ENCODE peak calls at places on chromosomes 5 and 9, in seven cellular contexts. P is vagina, L is uterus, M is heart left ventricle, H is spleen, D is adrenal gland, I is stomach. X is an unnamed sample.

GRCh38 chr5:97778451-97778850 is 595.4 kb upstream of the RIOK2 start:
- DNase-seq in P (no peak), L (no peak), M (no peak), H (no peak), D (no peak), I (no peak), X (no peak)

GRCh38 chr9:38153910-38154291 is 84.9 kb upstream of the SHB start:
- DNase-seq in P (no peak), L (no peak), M (no peak), H (no peak), D (no peak), I (no peak), X (no peak)

GRCh38 chr5:71684309-71684708 is 34.8 kb upstream of the CARTPT start:
- DNase-seq in P (no peak), L (no peak), M (no peak), H (no peak), D (no peak), I (no peak), X (no peak)

GRCh38 chr5:64497390-64497789 is 8.4 kb upstream of the RGS7BP start:
- DNase-seq in P (no peak), L (no peak), M (no peak), H (no peak), D (no peak), I (no peak), X (no peak)

GRCh38 chr9:114919611-114920010 is 10.8 kb downstream of the TNFSF8 start:
- DNase-seq in P (no peak), L (no peak), M (no peak), H (no peak), D (no peak), I (no peak), X (no peak)

GRCh38 chr5:175548899-175549311 is 70.5 kb downstream of the SFXN1 start:
- DNase-seq in P (no peak), L (no peak), M (no peak), H (no peak), D (no peak), I (no peak), X (no peak)

GRCh38 chr9:134945509-134946275 is 28.0 kb upstream of the FCN1 start:
- DNase-seq in P (no peak), L (no peak), M (no peak), H (no peak), D (no peak), I (no peak), X (no peak)

GRCh38 chr5:15004506-15004905 is 132.9 kb upstream of the ANKH start:
- DNase-seq in P (no peak), L (no peak), M (no peak), H (no peak), D (no peak), I (no peak), X (no peak)

GRCh38 chr9:14175778-14176177 is 138.2 kb downstream of the NFIB start:
- DNase-seq in P (no peak), L (no peak), M (no peak), H (no peak), D (no peak), I (no peak), X (no peak)

GRCh38 chr5:159785639-159786038 is 130.6 kb upstream of the ADRA1B start:
- DNase-seq in P (peak), L (no peak), M (no peak), H (no peak), D (no peak), I (no peak), X (no peak)

GRCh38 chr5:38414348-38414747 is 142.1 kb downstream of the LIFR start:
- DNase-seq in P (no peak), L (no peak), M (no peak), H (no peak), D (no peak), I (no peak), X (no peak)

GRCh38 chr5:66346869-66347268 is 202.8 kb downstream of the SREK1 start:
- DNase-seq in P (no peak), L (no peak), M (no peak), H (no peak), D (no peak), I (no peak), X (no peak)

DNA sequence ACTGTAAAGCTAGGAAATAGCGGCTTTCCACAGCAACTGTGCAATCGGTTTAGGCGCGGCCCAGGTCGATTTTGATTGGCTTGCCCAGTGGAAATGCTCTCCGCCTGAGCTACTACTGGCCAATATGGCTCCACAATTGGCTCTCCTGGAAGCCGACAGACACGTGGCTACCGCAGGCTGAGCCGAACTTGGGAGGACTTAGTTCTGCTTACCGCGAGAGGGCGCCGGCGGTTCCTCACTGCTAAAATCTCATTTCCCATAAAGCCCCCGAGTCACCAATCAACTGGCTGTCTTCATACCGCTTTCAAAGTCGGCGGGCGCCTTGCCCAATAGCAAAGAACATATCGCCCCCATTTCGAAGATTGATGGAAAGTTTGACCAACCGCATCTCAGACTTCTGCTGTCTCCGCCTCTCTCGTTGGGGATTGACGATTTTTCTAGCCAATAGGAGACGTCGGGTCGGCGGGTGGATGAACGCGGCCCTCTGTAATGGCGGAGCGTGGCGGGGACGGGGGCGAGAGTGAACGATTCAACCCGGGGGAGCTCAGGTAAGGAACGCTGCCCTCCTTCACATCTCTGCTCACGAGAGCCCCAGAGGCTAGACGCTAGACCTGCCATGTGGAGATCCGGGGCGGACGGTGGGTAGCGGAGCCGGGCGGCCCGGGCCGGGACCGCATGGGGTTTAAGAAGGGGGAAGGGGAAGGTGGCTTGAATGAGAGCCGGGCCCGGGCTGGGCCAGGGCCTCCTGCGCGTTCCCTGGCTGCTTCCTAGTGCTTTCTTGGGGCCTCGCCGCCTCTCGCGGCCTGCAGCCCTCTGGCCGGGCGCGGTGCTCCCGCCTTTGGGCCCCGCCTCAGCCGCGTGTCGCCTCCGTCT is at the start of gene TCERG1:
- DNase-seq in P (peak), L (peak), M (peak), H (peak), D (peak), I (peak), X (peak)
- TF ChIP-seq POLR2A in P (no peak), L (no peak), M (peak), H (no peak), D (peak), I (no peak), X (peak)

GRCh38 chr5:143051244-143052058 is 281.3 kb downstream of the ARHGAP26 start:
- DNase-seq in P (no peak), L (peak), M (no peak), H (no peak), D (no peak), I (no peak), X (no peak)
- TF ChIP-seq POLR2A in P (no peak), L (no peak), M (no peak), H (no peak), D (no peak), I (no peak), X (no peak)

GRCh38 chr9:122572456-122572855 is 10.7 kb downstream of the OR1L8 start:
- DNase-seq in P (no peak), L (no peak), M (no peak), H (no peak), D (no peak), I (no peak), X (no peak)

GRCh38 chr9:122562134-122562760 is 9.3 kb downstream of the OR1N2 start:
- DNase-seq in P (no peak), L (no peak), M (no peak), H (no peak), D (no peak), I (no peak), X (no peak)

GRCh38 chr9:122567901-122568300 is 15.0 kb downstream of the OR1N2 start:
- DNase-seq in P (no peak), L (no peak), M (no peak), H (no peak), D (no peak), I (no peak), X (no peak)
- TF ChIP-seq POLR2A in P (no peak), L (no peak), M (no peak), H (no peak), D (no peak), I (no peak), X (no peak)

GRCh38 chr9:136050266-136050705 is 44.8 kb downstream of the NACC2 start:
- DNase-seq in P (no peak), L (no peak), M (peak), H (no peak), D (no peak), I (no peak), X (no peak)

GRCh38 chr9:136050706-136051567 is 44.2 kb downstream of the NACC2 start:
- DNase-seq in P (no peak), L (no peak), M (no peak), H (no peak), D (no peak), I (no peak), X (no peak)

GRCh38 chr9:136052991-136053756 is 41.9 kb downstream of the NACC2 start:
- DNase-seq in P (no peak), L (no peak), M (peak), H (no peak), D (no peak), I (no peak), X (no peak)

GRCh38 chr9:136052433-136052880 is 42.6 kb downstream of the NACC2 start:
- DNase-seq in P (no peak), L (no peak), M (peak), H (no peak), D (no peak), I (peak), X (no peak)

DNA sequence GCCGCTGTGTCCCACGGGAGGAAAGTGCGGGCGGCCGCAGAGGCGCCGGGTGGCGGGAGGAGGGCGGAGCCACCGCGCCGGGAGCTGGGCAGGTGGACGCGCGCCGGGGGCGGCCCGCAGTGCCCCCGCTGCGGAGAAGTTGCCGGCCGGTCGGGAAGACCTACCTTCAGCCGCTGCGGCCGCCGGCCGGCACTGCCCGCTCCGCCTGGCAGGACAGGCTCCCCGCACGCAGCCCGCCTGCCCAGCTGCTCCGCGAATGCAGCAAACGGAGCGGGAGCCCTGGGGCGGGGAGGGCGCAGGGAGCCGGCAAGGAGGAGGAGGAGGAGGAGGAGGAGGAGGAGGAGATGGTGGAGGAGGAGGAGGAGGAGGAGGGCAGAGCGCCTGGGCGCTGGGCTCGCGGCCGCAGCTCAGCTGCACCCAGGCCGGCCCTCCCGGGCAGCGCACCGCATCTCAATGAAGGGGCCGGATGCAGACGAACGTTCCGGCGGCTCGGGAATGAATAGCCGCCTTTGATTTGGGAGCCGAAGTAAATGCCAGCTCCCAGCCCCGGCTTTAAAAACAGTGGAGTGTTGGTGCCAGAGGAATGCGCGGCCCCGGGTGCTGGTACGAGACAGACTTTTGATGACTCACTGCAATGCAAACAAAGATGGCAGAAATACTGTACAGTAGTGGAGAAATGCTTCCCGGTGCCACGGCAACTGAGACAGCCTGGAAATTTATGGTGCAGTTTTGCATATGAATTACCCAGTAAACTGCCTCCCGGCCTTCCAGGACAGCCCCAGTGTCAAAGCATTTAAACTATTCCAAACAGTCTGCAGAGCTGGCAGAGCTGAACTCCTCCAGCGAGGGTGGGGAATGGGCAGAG is 43.3 kb downstream of the NACC2 start:
- DNase-seq in P (no peak), L (no peak), M (peak), H (peak), D (no peak), I (peak), X (no peak)
- TF ChIP-seq POLR2A in P (no peak), L (no peak), M (no peak), H (no peak), D (no peak), I (no peak), X (no peak)

DNA sequence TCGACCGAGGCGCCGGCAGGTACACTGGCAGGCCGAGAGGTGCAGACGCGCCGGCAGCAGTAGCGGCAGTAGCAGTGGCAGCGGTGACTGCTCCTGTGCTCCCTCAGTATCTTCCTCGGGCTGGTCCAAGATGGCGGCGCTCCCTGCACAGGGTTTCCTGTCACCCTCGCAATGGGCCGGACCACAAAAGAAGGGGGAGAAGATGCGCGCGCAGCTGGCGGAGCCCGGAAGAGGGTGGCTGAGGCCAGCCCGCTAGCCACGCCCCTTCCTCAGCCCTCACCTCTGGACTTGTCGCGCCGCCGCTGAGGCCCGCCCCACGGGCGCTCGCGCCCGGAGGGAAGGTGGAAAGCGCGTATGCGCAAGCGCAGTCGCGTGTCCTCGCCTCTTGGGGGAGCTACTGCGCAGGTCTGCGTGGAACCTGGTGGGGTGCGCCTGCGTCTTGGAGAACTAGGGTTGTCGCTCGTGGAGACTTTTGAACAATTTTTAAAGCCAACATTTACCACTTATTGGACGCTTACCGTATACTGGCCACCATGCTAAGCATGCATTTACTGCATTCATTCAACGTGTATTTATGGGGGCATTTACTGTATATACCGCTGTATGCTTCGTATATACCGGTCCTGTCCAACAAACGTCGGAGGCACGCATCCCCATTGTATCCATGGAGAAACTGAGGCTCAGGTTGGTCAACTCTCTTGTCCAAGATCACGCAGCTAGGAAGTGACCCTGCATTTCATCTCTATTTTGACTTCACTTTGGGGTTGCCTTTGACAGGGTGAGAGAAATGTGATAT is at the start of gene RAB14:
- DNase-seq in P (peak), L (peak), M (peak), H (peak), D (peak), I (peak), X (peak)
- TF ChIP-seq POLR2A in P (no peak), L (peak), M (peak), H (no peak), D (peak), I (no peak), X (peak)

GRCh38 chr5:125870271-125870670 is 552.9 kb upstream of the GRAMD2B start:
- DNase-seq in P (no peak), L (no peak), M (no peak), H (no peak), D (no peak), I (no peak), X (no peak)
- TF ChIP-seq POLR2A in P (no peak), L (no peak), M (no peak), H (no peak), D (no peak), I (no peak), X (no peak)

GRCh38 chr9:133347985-133348762 is at the start of the genes MED22 and RPL7A:
- DNase-seq in P (no peak), L (peak), M (peak), H (peak), D (peak), I (peak), X (peak)
- TF ChIP-seq POLR2A in P (no peak), L (peak), M (peak), H (peak), D (peak), I (no peak), X (peak)

GRCh38 chr9:6696178-6696577 is 50.6 kb upstream of the GLDC start:
- DNase-seq in P (no peak), L (no peak), M (no peak), H (no peak), D (no peak), I (no peak), X (no peak)

GRCh38 chr9:6695121-6695814 is 49.7 kb upstream of the GLDC start:
- DNase-seq in P (no peak), L (no peak), M (no peak), H (no peak), D (no peak), I (no peak), X (no peak)

GRCh38 chr9:6689893-6690634 is 44.5 kb upstream of the GLDC start:
- DNase-seq in P (no peak), L (no peak), M (no peak), H (no peak), D (no peak), I (no peak), X (no peak)

GRCh38 chr9:6692433-6692832 is 46.9 kb upstream of the GLDC start:
- DNase-seq in P (no peak), L (no peak), M (no peak), H (no peak), D (no peak), I (no peak), X (no peak)

GRCh38 chr9:6692891-6693361 is 47.4 kb upstream of the GLDC start:
- DNase-seq in P (no peak), L (no peak), M (no peak), H (no peak), D (no peak), I (no peak), X (no peak)
- TF ChIP-seq POLR2A in P (no peak), L (no peak), M (no peak), H (no peak), D (no peak), I (no peak), X (no peak)

X was measured in erythroblast.